ENCODE peak calls at places on chromosomes 13 and 19, in ten cellular contexts. Q is HS-27A; N is NCI-H1105; S is activated naive CD4-positive, alpha-beta T cell; V is effector CD4-positive, alpha-beta T cell; I is posterior vena cava; O is RPMI8226; W is mesenteric fat pad; Y is left ventricle myocardium inferior; R is Ammon's horn. M is an unnamed sample.

GRCh38 chr13:51645154-51645650 is 60.9 kb downstream of the WDFY2 start:
- DNase-seq in O (no peak), Y (no peak), N (no peak), R (peak), Q (no peak), V (peak), I (no peak), S (no peak), W (no peak), M (no peak)

GRCh38 chr13:28568286-28568685 is 73.4 kb upstream of the FLT1 start:
- DNase-seq in N (peak), O (peak), S (no peak), Y (peak), Q (no peak), W (no peak), V (no peak), R (peak), I (peak), M (peak)

GRCh38 chr19:16002380-16002779 is 53.6 kb downstream of the OR10H4 start:
- DNase-seq in I (no peak), W (no peak), S (no peak), N (no peak), R (no peak), Y (no peak), O (no peak), Q (no peak), V (no peak), M (peak)

GRCh38 chr13:33679658-33680012 is 138.3 kb upstream of the RFC3 start:
- DNase-seq in I (no peak), V (no peak), Y (no peak), N (no peak), W (no peak), S (no peak), R (no peak), Q (no peak), O (no peak), M (no peak)

GRCh38 chr13:29411493-29411892 is 184.0 kb downstream of the SLC7A1 start:
- DNase-seq in I (no peak), R (no peak), Q (no peak), N (no peak), V (no peak), O (no peak), Y (no peak), W (no peak), S (no peak), M (no peak)

GRCh38 chr19:18392936-18393335 is 4.5 kb downstream of the LRRC25 start:
- DNase-seq in N (no peak), V (no peak), O (no peak), R (no peak), I (no peak), S (no peak), W (no peak), Q (no peak), Y (no peak), M (no peak)

GRCh38 chr19:1411255-1412191 is 4.1 kb downstream of the DAZAP1 start:
- DNase-seq in N (no peak), S (no peak), O (no peak), V (no peak), R (peak), Y (peak), I (peak), Q (no peak), W (no peak), M (peak)

GRCh38 chr19:34959021-34959420 is 5.0 kb downstream of the ZNF792 start:
- DNase-seq in R (no peak), Q (no peak), O (no peak), Y (no peak), N (no peak), I (no peak), W (peak), V (no peak), S (no peak), M (no peak)

GRCh38 chr13:35711909-35712308 is 235.4 kb upstream of the MAB21L1 start:
- DNase-seq in N (no peak), W (no peak), R (no peak), O (no peak), Y (no peak), Q (no peak), V (no peak), I (no peak), S (no peak), M (no peak)

GRCh38 chr13:28718186-28718537 is 608 bp downstream of the SLC46A3 start:
- DNase-seq in Q (no peak), N (no peak), S (no peak), I (no peak), O (no peak), R (no peak), Y (no peak), W (no peak), V (no peak), M (no peak)

GRCh38 chr13:100550433-100550832 is 38.2 kb downstream of the GGACT start:
- DNase-seq in S (no peak), O (no peak), Q (no peak), Y (peak), R (peak), I (no peak), N (no peak), V (no peak), W (peak), M (no peak)

GRCh38 chr19:18939922-18940775 is 868 bp downstream of the HOMER3 start:
- DNase-seq in Y (peak), S (no peak), V (no peak), N (no peak), O (no peak), I (peak), W (no peak), Q (no peak), R (peak), M (peak)

GRCh38 chr13:19324325-19324724 is 142.7 kb upstream of the TUBA3C start:
- DNase-seq in W (no peak), V (no peak), Q (no peak), R (no peak), S (no peak), O (no peak), N (no peak), Y (no peak), I (no peak), M (no peak)

GRCh38 chr19:53037101-53038097 is 7.1 kb upstream of the ERVV-2 start:
- DNase-seq in I (no peak), S (peak), N (no peak), R (peak), Y (peak), Q (no peak), V (no peak), W (peak), O (no peak), M (no peak)

GRCh38 chr19:55489711-55490477 is 1.7 kb downstream of the SSC5D start:
- DNase-seq in S (no peak), O (no peak), Y (no peak), W (no peak), R (no peak), N (no peak), I (no peak), V (no peak), Q (no peak), M (no peak)

GRCh38 chr13:72151241-72151640 is 284.2 kb upstream of the DACH1 start:
- DNase-seq in Y (no peak), N (no peak), Q (peak), V (no peak), I (no peak), W (no peak), R (no peak), O (no peak), S (no peak), M (no peak)

GRCh38 chr13:97235549-97236206 is 13.5 kb downstream of the MBNL2 start:
- DNase-seq in N (no peak), W (no peak), V (no peak), S (no peak), Y (no peak), I (no peak), O (no peak), Q (no peak), R (peak), M (no peak)

GRCh38 chr19:49512970-49513745 is 697 bp downstream of the FCGRT start:
- DNase-seq in Q (no peak), S (peak), O (no peak), Y (peak), N (peak), W (no peak), V (no peak), R (no peak), I (peak), M (no peak)

GRCh38 chr19:56751078-56751489 is 79.5 kb upstream of the ZNF835 start:
- DNase-seq in W (no peak), O (peak), V (no peak), Y (no peak), Q (no peak), S (no peak), R (peak), I (no peak), N (peak), M (no peak)

GRCh38 chr13:96089749-96090239 is at the start of gene HS6ST3:
- DNase-seq in S (no peak), I (no peak), Q (no peak), R (peak), N (peak), Y (peak), V (no peak), O (peak), W (no peak), M (no peak)

GRCh38 chr19:16062789-16063188 is 13.5 kb upstream of the TPM4 start:
- DNase-seq in R (no peak), N (peak), W (no peak), V (peak), O (peak), S (peak), Y (no peak), Q (no peak), I (peak), M (no peak)

GRCh38 chr13:41955605-41956004 is 5.3 kb downstream of the VWA8 start:
- DNase-seq in N (no peak), V (no peak), O (no peak), S (no peak), Y (no peak), W (no peak), R (no peak), I (no peak), Q (no peak), M (no peak)